ENCODE peak calls at places on chromosomes 13 and 19, in eight cellular contexts. B is HCT116, Y is GM12878, V is GM23338, C is SK-N-SH, S is A549, M is K562, K is HepG2. J is an unnamed sample. For H3K4me1, the result is how much of the 10 kb centered on the place peaks cover.

GRCh38 chr13:49627831-49628652 is at the start of gene ARL11:
- DNase-seq in Y (peak), C (no peak), M (peak), B (no peak), V (peak), S (no peak), K (no peak), J (no peak)

GRCh38 chr19:317710-318508 is 26.7 kb downstream of the MIER2 start:
- DNase-seq in V (no peak), K (no peak), S (no peak), B (no peak), M (no peak), C (no peak), Y (no peak), J (no peak)

GRCh38 chr19:58516964-58517833 is 2.4 kb downstream of the ZBTB45 start:
- DNase-seq in S (no peak), K (no peak), B (no peak), C (no peak), V (peak), M (no peak), Y (no peak), J (no peak)

GRCh38 chr19:4256563-4256962 is 9.7 kb downstream of the YJU2 start:
- DNase-seq in Y (no peak), M (peak), B (no peak), C (no peak), S (no peak), K (no peak), V (peak), J (no peak)

GRCh38 chr13:43387880-43388279 is 364.5 kb downstream of the DNAJC15 start:
- DNase-seq in B (no peak), Y (no peak), C (no peak), V (no peak), K (no peak), S (no peak), M (no peak), J (no peak)

GRCh38 chr19:46718157-46718933 is 1.4 kb upstream of the PRKD2 start:
- DNase-seq in C (no peak), K (no peak), Y (peak), V (peak), M (no peak), B (no peak), S (peak), J (no peak)

GRCh38 chr19:2014731-2015610 is 543 bp downstream of the BTBD2 start:
- DNase-seq in S (no peak), K (no peak), C (peak), Y (no peak), B (no peak), M (peak), V (peak), J (no peak)

GRCh38 chr19:28556371-28556770 is 656.6 kb downstream of the UQCRFS1 start:
- DNase-seq in M (no peak), S (no peak), V (no peak), B (no peak), C (no peak), Y (no peak), K (no peak), J (no peak)

GRCh38 chr13:27375686-27376326 is 48.6 kb upstream of the GTF3A start:
- DNase-seq in K (peak), S (peak), B (peak), V (peak), C (peak), Y (no peak), M (peak), J (no peak)

GRCh38 chr19:31717316-31717715 is 368.1 kb upstream of the TSHZ3 start:
- DNase-seq in Y (no peak), V (no peak), K (no peak), S (no peak), M (no peak), B (no peak), C (no peak), J (no peak)

GRCh38 chr19:2695288-2695866 is 7.1 kb downstream of the GNG7 start:
- DNase-seq in M (no peak), K (no peak), V (no peak), Y (no peak), S (no peak), B (no peak), C (no peak), J (no peak)

GRCh38 chr19:5103061-5103701 is 134.3 kb downstream of the KDM4B start:
- DNase-seq in V (no peak), C (peak), S (no peak), Y (no peak), M (no peak), B (no peak), K (no peak), J (no peak)

GRCh38 chr13:52127783-52128702 is 830 bp downstream of the NEK5 start:
- DNase-seq in K (peak), Y (peak), V (peak), S (peak), C (peak), B (peak), M (peak), J (peak)

GRCh38 chr13:33353646-33354045 is 68.1 kb upstream of the STARD13 start:
- DNase-seq in Y (no peak), S (no peak), M (no peak), B (no peak), V (no peak), K (no peak), C (no peak), J (no peak)

GRCh38 chr13:44236370-44236769 is 137.3 kb upstream of the SERP2 start:
- DNase-seq in B (no peak), M (no peak), Y (no peak), V (no peak), S (no peak), C (no peak), K (no peak), J (no peak)

DNA sequence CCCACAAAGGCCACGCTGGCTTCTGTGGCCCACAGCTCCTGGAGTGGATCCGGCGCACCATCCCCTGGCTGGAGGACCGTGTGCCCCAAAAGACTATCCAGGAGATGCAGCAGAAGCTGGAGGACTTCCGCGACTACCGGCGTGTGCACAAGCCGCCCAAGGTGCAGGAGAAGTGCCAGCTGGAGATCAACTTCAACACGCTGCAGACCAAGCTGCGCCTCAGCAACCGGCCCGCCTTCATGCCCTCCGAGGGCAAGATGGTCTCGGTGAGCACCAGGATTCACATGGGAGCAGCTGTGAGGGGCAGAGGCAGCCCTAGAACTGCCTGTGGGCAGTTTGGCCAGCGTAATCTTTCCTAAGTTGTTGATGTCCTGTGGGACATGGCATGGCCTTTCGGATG is 27.2 kb downstream of the CAPN12 start:
- DNase-seq in C (no peak), Y (no peak), V (no peak), K (no peak), S (no peak), B (no peak), M (no peak), J (no peak)
- H3K4me1 ChIP-seq in C (under half), Y (under half), V (under half), K (under half), S (under half), B (under half), M (under half), J (half or more)

GRCh38 chr19:34088292-34088691 is 84.0 kb upstream of the LSM14A start:
- DNase-seq in C (no peak), B (no peak), K (no peak), Y (no peak), V (no peak), M (no peak), S (no peak), J (no peak)
- TF ChIP-seq REST in C (no peak), B (no peak), K (no peak), Y (no peak), V (no peak), M (no peak), S (no peak), J (no peak)

GRCh38 chr19:7197760-7198696 is 96.2 kb downstream of the INSR start:
- DNase-seq in Y (peak), K (peak), M (peak), B (peak), S (peak), V (peak), C (peak), J (peak)
- TF ChIP-seq CTCF in Y (peak), K (peak), M (no peak), B (no peak), S (no peak), V (peak), C (peak), J (no peak)

GRCh38 chr13:30364133-30364532 is 56.8 kb upstream of the KATNAL1 start:
- DNase-seq in M (peak), Y (no peak), C (peak), K (no peak), S (no peak), V (no peak), B (no peak), J (no peak)
- H3K4me1 ChIP-seq in M (under half), Y (under half), C (under half), K (under half), S (under half), V (under half), B (under half), J (under half)

DNA sequence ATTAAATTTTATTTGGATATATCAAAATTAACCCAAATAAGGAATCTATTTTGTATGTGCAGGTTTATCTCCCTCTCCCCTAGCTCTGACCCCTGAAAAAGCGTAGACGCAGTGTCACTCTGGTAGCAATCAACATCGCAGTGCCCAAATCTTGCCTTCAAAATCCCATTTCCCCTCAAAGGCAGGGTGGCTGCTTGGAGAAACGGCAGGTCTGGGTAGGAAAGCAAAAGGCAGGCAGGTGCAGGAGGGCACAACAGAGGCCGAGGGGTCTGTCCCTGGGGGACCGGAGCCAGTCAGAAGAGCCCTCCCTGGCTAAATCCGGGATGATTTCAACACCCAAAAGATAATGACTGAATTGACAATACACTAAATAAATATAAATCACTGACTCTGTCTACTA is 41.9 kb downstream of the NAXD start:
- DNase-seq in Y (no peak), K (no peak), C (no peak), M (no peak), V (no peak), B (no peak), S (no peak), J (no peak)
- TF ChIP-seq REST in Y (no peak), K (no peak), C (no peak), M (no peak), V (no peak), B (no peak), S (no peak), J (no peak)

GRCh38 chr13:84812078-84812477 is 929.8 kb upstream of the SLITRK1 start:
- DNase-seq in V (no peak), B (no peak), Y (no peak), M (no peak), C (no peak), S (no peak), K (no peak), J (no peak)
- TF ChIP-seq CTCF in V (no peak), B (no peak), Y (no peak), M (no peak), C (no peak), S (no peak), K (no peak), J (no peak)

GRCh38 chr13:75302031-75302430 is 179.9 kb downstream of the TBC1D4 start:
- DNase-seq in M (no peak), B (no peak), K (peak), Y (no peak), V (no peak), S (no peak), C (no peak), J (no peak)

GRCh38 chr13:75299913-75300862 is 181.8 kb downstream of the TBC1D4 start:
- DNase-seq in K (no peak), Y (peak), S (no peak), C (peak), V (no peak), M (no peak), B (no peak), J (no peak)

GRCh38 chr13:75305057-75305456 is 176.9 kb downstream of the TBC1D4 start:
- DNase-seq in Y (no peak), S (no peak), M (no peak), C (no peak), B (no peak), V (no peak), K (no peak), J (no peak)

GRCh38 chr13:75299206-75299605 is 182.8 kb downstream of the TBC1D4 start:
- DNase-seq in M (no peak), B (no peak), C (no peak), K (no peak), V (no peak), S (no peak), Y (no peak), J (no peak)

DNA sequence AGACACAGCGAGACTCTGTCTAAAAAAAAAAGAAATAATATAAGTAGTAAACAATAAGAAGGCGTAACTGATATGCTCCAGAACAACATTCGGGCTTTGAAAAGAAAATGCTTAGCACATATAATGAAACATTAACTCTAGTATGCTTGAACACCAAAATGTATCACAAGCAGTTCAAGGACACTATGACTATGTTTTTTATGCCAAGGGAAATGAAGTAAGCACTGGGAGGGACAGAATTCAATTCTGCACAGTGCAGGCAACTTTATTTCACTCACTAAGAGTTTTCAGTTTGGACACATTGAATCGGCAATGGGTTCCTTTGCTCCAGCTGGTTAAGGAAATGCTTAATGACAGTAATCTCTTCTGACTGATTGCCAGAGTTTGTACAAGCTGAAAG is 178.7 kb downstream of the TBC1D4 start:
- DNase-seq in M (no peak), V (no peak), S (no peak), K (no peak), B (no peak), Y (no peak), C (no peak), J (no peak)
- H3K4me1 ChIP-seq in M (under half), V (under half), S (under half), K (under half), B (under half), Y (under half), C (under half), J (under half)